ENCODE peak calls at places on chromosomes 2 and 18, in seven cellular contexts. A is AG10803; N is NCI-H2081; W is RWPE1; S is H4; T is activated CD4-positive, alpha-beta T cell treated with anti-CD3 and anti-CD28 coated beads, Interleukin-2, amount 50 U/mL, for 1 hour; X is ACHN. V is an unnamed sample.

GRCh38 chr2:83196225-83196624 is 1262.9 kb downstream of the SUCLG1 start:
- DNase-seq in A (peak), N (peak), W (peak), S (peak), T (no peak), X (peak), V (no peak)

GRCh38 chr18:49784427-49785185 is 28.7 kb downstream of the ACAA2 start:
- DNase-seq in A (peak), N (no peak), W (no peak), S (no peak), T (no peak), X (no peak), V (no peak)

GRCh38 chr2:6960659-6961058 is 43.4 kb downstream of the RNF144A start:
- DNase-seq in A (peak), N (no peak), W (no peak), S (no peak), T (no peak), X (no peak), V (no peak)

GRCh38 chr2:182426082-182426914 is 538 bp downstream of the PDE1A start:
- DNase-seq in A (no peak), N (no peak), W (no peak), S (no peak), T (no peak), X (peak), V (no peak)

GRCh38 chr2:200351815-200352214 is 45.3 kb downstream of the SPATS2L start:
- DNase-seq in A (no peak), N (no peak), W (no peak), S (no peak), T (no peak), X (no peak), V (no peak)

GRCh38 chr2:9650119-9650821 is 19.5 kb upstream of the YWHAQ start:
- DNase-seq in A (peak), N (no peak), W (no peak), S (no peak), T (no peak), X (no peak), V (peak)

GRCh38 chr2:42914860-42915259 is 122.5 kb upstream of the HAAO start:
- DNase-seq in A (no peak), N (no peak), W (no peak), S (no peak), T (no peak), X (no peak), V (no peak)

GRCh38 chr18:4394700-4395099 is 60.4 kb downstream of the DLGAP1 start:
- DNase-seq in A (no peak), N (no peak), W (no peak), S (no peak), T (no peak), X (no peak), V (no peak)

GRCh38 chr18:46615720-46616119 is 41.3 kb downstream of the LOXHD1 start:
- DNase-seq in A (no peak), N (no peak), W (no peak), S (no peak), T (no peak), X (no peak), V (no peak)

GRCh38 chr2:20135631-20136050 is 84.2 kb upstream of the LAPTM4A start:
- DNase-seq in A (peak), N (no peak), W (no peak), S (peak), T (peak), X (peak), V (peak)

V was measured in NCI-H345.